ENCODE peak calls at places on chromosomes 5 and 9, in six cellular contexts. G is PC-3, B is fibroblast of lung, K is OCI-LY7, N is GM23338, U is PC-9. C is an unnamed sample. For H4K20me1, the result is how much of the 10 kb centered on the place peaks cover.

GRCh38 chr5:156913355-156913718 is 49.7 kb downstream of the TIMD4 start:
- DNase-seq in G (no peak), B (no peak), K (no peak), N (peak), U (no peak), C (no peak)

GRCh38 chr9:36738318-36738975 is 165.8 kb downstream of the MELK start:
- DNase-seq in G (peak), B (peak), K (no peak), N (no peak), U (peak), C (no peak)

GRCh38 chr5:14580037-14581034 is 1.3 kb upstream of the OTULINL start:
- DNase-seq in G (peak), B (peak), K (no peak), N (no peak), U (no peak), C (no peak)

GRCh38 chr9:36152741-36153438 is 16.3 kb upstream of the CCIN start:
- DNase-seq in G (no peak), B (no peak), K (peak), N (no peak), U (no peak), C (no peak)

GRCh38 chr5:8633259-8633658 is 764.3 kb downstream of the MTRR start:
- DNase-seq in G (no peak), B (no peak), K (no peak), N (no peak), U (no peak), C (no peak)

GRCh38 chr9:7433508-7434292 is 365.9 kb downstream of the DMAC1 start:
- DNase-seq in G (no peak), B (no peak), K (no peak), N (no peak), U (no peak), C (no peak)

GRCh38 chr5:179243333-179243732 is 101.9 kb downstream of the ADAMTS2 start:
- DNase-seq in G (no peak), B (peak), K (no peak), N (no peak), U (no peak), C (no peak)

GRCh38 chr5:157225463-157226422 is 40.2 kb upstream of the CYFIP2 start:
- DNase-seq in G (no peak), B (no peak), K (no peak), N (no peak), U (no peak), C (no peak)

GRCh38 chr9:126773004-126773607 is 31.7 kb upstream of the ZBTB43 start:
- DNase-seq in G (peak), B (no peak), K (no peak), N (peak), U (no peak), C (peak)

GRCh38 chr5:125756456-125756855 is 666.8 kb upstream of the GRAMD2B start:
- DNase-seq in G (no peak), B (peak), K (no peak), N (no peak), U (no peak), C (no peak)

GRCh38 chr5:136374003-136374402 is 8.7 kb upstream of the TRPC7 start:
- DNase-seq in G (peak), B (peak), K (peak), N (peak), U (peak), C (no peak)

GRCh38 chr9:129737479-129738269 is 15.2 kb downstream of the PTGES start:
- DNase-seq in G (peak), B (peak), K (peak), N (peak), U (peak), C (peak)

GRCh38 chr9:98860871-98861293 is 53.4 kb downstream of the GALNT12 start:
- DNase-seq in G (peak), B (peak), K (no peak), N (peak), U (peak), C (no peak)

GRCh38 chr5:69248019-69248418 is 13.3 kb downstream of the CDK7 start:
- DNase-seq in G (no peak), B (no peak), K (no peak), N (no peak), U (no peak), C (no peak)

GRCh38 chr9:106700676-106701075 is 162.3 kb upstream of the ZNF462 start:
- DNase-seq in G (peak), B (peak), K (no peak), N (no peak), U (no peak), C (no peak)

GRCh38 chr5:160197341-160198147 is 31.8 kb upstream of the FABP6 start:
- DNase-seq in G (no peak), B (peak), K (no peak), N (peak), U (no peak), C (no peak)

GRCh38 chr5:168086104-168086610 is 205.3 kb upstream of the WWC1 start:
- DNase-seq in G (peak), B (peak), K (no peak), N (peak), U (peak), C (no peak)

GRCh38 chr5:5572010-5572982 is 149.8 kb downstream of the ICE1 start:
- DNase-seq in G (no peak), B (no peak), K (no peak), N (peak), U (no peak), C (no peak)

GRCh38 chr9:93929231-93929630 is 25.9 kb downstream of the BARX1 start:
- DNase-seq in G (no peak), B (no peak), K (no peak), N (no peak), U (no peak), C (no peak)

GRCh38 chr9:90477535-90477934 is 165.1 kb downstream of the DIRAS2 start:
- DNase-seq in G (no peak), B (no peak), K (no peak), N (no peak), U (no peak), C (no peak)

GRCh38 chr9:120413121-120414048 is 166.6 kb downstream of the CDK5RAP2 start:
- DNase-seq in G (no peak), B (no peak), K (no peak), N (peak), U (no peak), C (no peak)

GRCh38 chr9:120412425-120412951 is 167.5 kb downstream of the CDK5RAP2 start:
- DNase-seq in G (no peak), B (peak), K (no peak), N (peak), U (no peak), C (no peak)

GRCh38 chr9:120416816-120417427 is 163.0 kb downstream of the CDK5RAP2 start:
- DNase-seq in G (no peak), B (no peak), K (no peak), N (no peak), U (no peak), C (no peak)

GRCh38 chr9:120423812-120424211 is 156.2 kb downstream of the CDK5RAP2 start:
- DNase-seq in G (no peak), B (no peak), K (no peak), N (no peak), U (no peak), C (no peak)

GRCh38 chr9:120418315-120418714 is 161.7 kb downstream of the CDK5RAP2 start:
- DNase-seq in G (no peak), B (no peak), K (no peak), N (no peak), U (no peak), C (no peak)
- H4K20me1 ChIP-seq in G (under half), B (under half), K (under half), N (under half), U (under half), C (under half)

DNA sequence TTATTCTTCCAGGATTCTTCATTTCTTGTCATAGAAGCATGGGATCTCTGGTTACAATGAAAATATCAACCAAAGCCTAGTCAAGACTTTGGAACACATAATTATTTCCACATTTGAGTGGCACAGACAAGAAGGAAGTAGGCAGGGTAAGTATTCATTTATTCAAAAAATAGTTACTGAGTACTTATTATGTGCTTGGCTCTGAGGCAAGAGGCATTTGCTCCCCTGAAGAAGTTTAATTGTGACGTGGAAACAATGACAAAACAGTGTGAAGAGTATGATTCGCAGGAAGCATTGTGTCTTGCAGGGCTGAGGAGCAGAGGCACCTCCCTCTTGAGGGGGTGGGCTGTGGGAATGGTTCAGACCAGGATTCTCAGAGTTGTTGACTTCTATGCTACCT is 45.0 kb upstream of the TNFSF15 start:
- DNase-seq in G (peak), B (peak), K (no peak), N (no peak), U (no peak), C (no peak)
- H3K4me2 ChIP-seq in G (peak), B (peak), K (no peak), N (no peak), U (no peak), C (no peak)

DNA sequence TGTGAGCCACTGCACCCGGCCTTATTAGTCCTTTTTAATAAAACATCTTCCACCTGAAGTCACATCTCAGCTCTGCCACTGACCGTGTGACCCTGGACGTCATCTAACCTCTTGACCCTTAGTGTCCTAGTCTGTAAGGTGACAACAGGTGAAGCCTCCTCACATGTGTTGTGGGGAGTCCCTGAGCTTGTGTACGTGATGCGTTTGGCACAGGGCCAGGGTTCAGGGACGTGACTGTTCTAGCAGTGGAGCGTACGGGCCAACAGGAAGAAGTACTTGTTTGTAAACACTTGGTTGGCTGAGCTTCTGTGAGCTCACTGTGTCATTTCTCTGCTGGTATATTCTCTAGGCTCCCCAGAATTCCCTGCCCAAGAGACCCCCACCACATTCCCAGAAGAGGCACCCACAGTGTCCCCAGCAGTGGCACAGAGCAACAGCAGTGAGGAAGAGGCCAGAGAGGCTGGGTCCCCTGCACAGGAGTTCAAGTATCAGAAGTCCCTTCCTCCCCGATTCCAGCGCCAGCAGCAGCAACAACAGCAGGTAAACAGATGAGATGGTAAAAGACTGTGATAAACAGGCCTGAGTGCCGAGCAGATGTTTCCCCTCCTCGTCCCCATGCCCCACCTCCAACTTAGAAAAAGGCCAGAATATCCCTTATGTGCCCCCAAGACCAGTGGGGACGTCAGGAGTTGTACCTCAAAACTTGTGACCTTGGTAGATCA is 35.3 kb upstream of the POMT1 start:
- DNase-seq in G (no peak), B (no peak), K (no peak), N (no peak), U (no peak), C (no peak)
- H4K20me1 ChIP-seq in G (under half), B (under half), K (under half), N (half or more), U (half or more), C (under half)

GRCh38 chr9:117768740-117769400 is 64.7 kb downstream of the TLR4 start:
- DNase-seq in G (no peak), B (no peak), K (no peak), N (peak), U (no peak), C (no peak)
- H3K4me2 ChIP-seq in G (no peak), B (no peak), K (no peak), N (peak), U (no peak), C (no peak)

C was measured in DND-41.